ENCODE peak calls at places on chromosomes 12 and 14, in four cellular contexts. B is ovary; V is CD8-positive, alpha-beta T cell; Y is HFFc6. D is an unnamed sample.

GRCh38 chr14:101369194-101369915 is 191.9 kb upstream of the DIO3 start:
- DNase-seq in B (peak), V (no peak), Y (no peak), D (no peak)

GRCh38 chr14:100652739-100653138 is 65.5 kb upstream of the BEGAIN start:
- DNase-seq in B (no peak), V (no peak), Y (no peak), D (no peak)

GRCh38 chr12:124688356-124688992 is 121.1 kb upstream of the NCOR2 start:
- DNase-seq in Y (no peak), B (no peak), V (no peak), D (no peak)

GRCh38 chr14:49526101-49526500 is 60.1 kb downstream of the RPS29 start:
- DNase-seq in B (no peak), V (no peak), Y (no peak), D (no peak)

GRCh38 chr14:29926228-29926627 is 1.4 kb downstream of the PRKD1 start:
- DNase-seq in Y (no peak), V (no peak), B (no peak), D (no peak)

GRCh38 chr12:98578392-98578791 is 15.1 kb upstream of the SLC25A3 start:
- DNase-seq in B (no peak), V (no peak), Y (no peak), D (no peak)

GRCh38 chr14:24355009-24355408 is 13.0 kb upstream of the NFATC4 start:
- DNase-seq in V (no peak), B (no peak), Y (no peak), D (no peak)

GRCh38 chr14:103562135-103562384 is 397 bp downstream of the BAG5 start:
- DNase-seq in V (no peak), Y (no peak), B (no peak), D (no peak)

GRCh38 chr14:96249016-96249415 is 7.0 kb upstream of the BDKRB1 start:
- DNase-seq in V (no peak), B (no peak), Y (peak), D (no peak)

GRCh38 chr12:77720258-77720657 is 110.4 kb upstream of the NAV3 start:
- DNase-seq in Y (peak), V (no peak), B (no peak), D (no peak)

GRCh38 chr12:49933793-49934192 is 16.7 kb upstream of the AQP2 start:
- DNase-seq in B (no peak), Y (no peak), V (no peak), D (peak)

GRCh38 chr14:49687942-49688700 is at the start of gene POLE2:
- DNase-seq in Y (no peak), B (peak), V (peak), D (no peak)

GRCh38 chr12:132343294-132343972 is 14.0 kb upstream of the GALNT9 start:
- DNase-seq in V (no peak), B (no peak), Y (no peak), D (no peak)

GRCh38 chr12:102702447-102703114 is 214.5 kb downstream of the PAH start:
- DNase-seq in V (no peak), Y (peak), B (peak), D (peak)
- TF ChIP-seq CTCF in V (no peak), Y (peak), B (peak), D (peak)

GRCh38 chr12:55515696-55516095 is 23.5 kb downstream of the OR6C68 start:
- DNase-seq in Y (no peak), V (no peak), B (no peak), D (no peak)
- TF ChIP-seq CTCF in Y (no peak), V (no peak), B (no peak), D (peak)

GRCh38 chr12:10501031-10501430 is 4.7 kb upstream of the EIF2S3B start:
- DNase-seq in Y (no peak), V (no peak), B (no peak), D (peak)
- TF ChIP-seq CTCF in Y (peak), V (no peak), B (no peak), D (peak)

DNA sequence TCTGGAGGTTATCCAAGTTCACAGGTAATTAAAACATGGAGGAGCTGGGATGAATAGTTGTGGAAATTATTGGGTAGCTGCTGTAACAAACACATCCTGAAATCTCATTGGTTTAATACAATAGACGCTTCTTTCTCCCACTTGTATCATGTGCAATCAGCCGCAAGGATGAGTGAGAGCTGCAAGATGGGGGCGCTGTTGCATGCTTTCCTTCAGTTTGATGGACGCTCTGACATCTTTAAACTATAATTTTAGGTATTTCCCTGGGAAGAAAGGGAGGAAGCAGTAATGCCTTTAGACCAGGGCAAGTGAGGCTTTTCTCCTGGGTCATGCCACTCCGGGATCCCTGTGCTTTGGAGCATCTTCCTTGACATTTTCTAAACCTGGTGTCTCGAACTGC is 178.7 kb downstream of the PAWR start:
- DNase-seq in Y (no peak), V (no peak), B (no peak), D (no peak)
- TF ChIP-seq CTCF in Y (peak), V (no peak), B (no peak), D (peak)

GRCh38 chr12:104729610-104730446 is 228.3 kb downstream of the SLC41A2 start:
- DNase-seq in Y (no peak), V (no peak), B (no peak), D (no peak)

GRCh38 chr12:104729091-104729490 is 229.0 kb downstream of the SLC41A2 start:
- DNase-seq in B (no peak), V (no peak), Y (no peak), D (no peak)

GRCh38 chr12:104725610-104726009 is 232.5 kb downstream of the SLC41A2 start:
- DNase-seq in V (no peak), B (no peak), Y (no peak), D (no peak)

GRCh38 chr12:104730761-104731160 is 227.3 kb downstream of the SLC41A2 start:
- DNase-seq in Y (no peak), B (no peak), V (no peak), D (no peak)

DNA sequence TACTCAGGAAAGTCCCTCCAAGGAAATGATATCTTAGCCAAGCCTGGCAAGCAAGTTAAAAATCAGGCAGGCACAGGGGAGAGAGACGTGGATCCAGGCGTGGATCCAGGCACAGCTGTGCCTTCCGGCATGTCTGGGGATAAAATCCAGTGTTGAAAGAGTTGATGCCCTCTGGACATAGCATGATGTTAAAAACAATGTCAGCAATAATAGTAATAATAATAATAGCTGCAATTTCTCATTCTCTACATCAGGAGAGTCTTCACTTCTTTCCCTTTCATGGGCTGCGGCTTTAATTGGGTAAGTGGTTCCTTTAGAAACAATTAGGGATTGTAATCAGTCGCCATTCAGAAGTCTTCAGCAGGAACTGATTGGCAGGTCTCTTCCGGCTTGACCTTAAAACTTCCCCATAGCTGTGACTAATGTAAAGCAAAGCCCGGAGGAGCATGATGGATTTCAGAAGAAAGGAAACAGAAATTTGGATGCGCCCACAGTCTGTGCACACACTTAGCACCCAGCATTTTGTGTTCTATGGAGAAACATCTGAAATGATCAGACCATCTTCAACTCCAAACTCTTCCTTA is 230.1 kb downstream of the SLC41A2 start:
- DNase-seq in Y (no peak), V (no peak), B (no peak), D (no peak)
- TF ChIP-seq CTCF in Y (no peak), V (no peak), B (no peak), D (no peak)

GRCh38 chr12:41264281-41264680 is 76.2 kb downstream of the PDZRN4 start:
- DNase-seq in V (no peak), Y (no peak), B (no peak), D (no peak)
- TF ChIP-seq CTCF in V (peak), Y (peak), B (no peak), D (no peak)